ENCODE peak calls at places on chromosome 18, in ten cellular contexts. J is adrenal gland; U is left colon; C is stimulated activated CD8-positive, alpha-beta memory T cell treated with anti-CD3 and anti-CD28 coated beads, Interleukin-12 subunit alpha, Interleukin-12 subunit beta, amount 100 ng/mL, for 4 hours; D is HCT116; E is C1 segment of cervical spinal cord; W is non-pigmented ciliary epithelial cell; O is germinal center; R is activated T-helper 1 cell treated with anti-CD3 and anti-CD28 coated beads, Interleukin-2, amount 50 U/mL, for 16 hours; X is activated T-cell treated with anti-CD3 and anti-CD28 coated beads, Interleukin-2, amount 50 U/mL, for 72 hours. A is an unnamed sample.
A peak's percentile ranks its signal among the peaks of the same experiment; 100 is the strongest.

GRCh38 chr18:3717626-3718025 is 267.7 kb downstream of the TGIF1 start:
- DNase-seq in C (no peak), U (no peak), X (no peak), D (no peak), O (no peak), R (no peak), W (no peak), J (no peak), E (no peak), A (no peak)

GRCh38 chr18:57107141-57107832 is 39.6 kb upstream of the BOD1L2 start:
- DNase-seq in O (no peak), C (no peak), W (no peak), R (no peak), U (no peak), X (no peak), J (no peak), E (no peak), D (no peak), A (no peak)

GRCh38 chr18:77249583-77250500 is at the start of gene GALR1:
- DNase-seq in X (peak; percentile 8), D (no peak), C (no peak), J (no peak), R (no peak), E (no peak), O (no peak), W (no peak), U (no peak), A (no peak)

GRCh38 chr18:26503382-26503781 is 45.0 kb downstream of the KCTD1 start:
- DNase-seq in E (no peak), U (no peak), C (no peak), D (no peak), O (no peak), X (no peak), J (no peak), R (no peak), W (no peak), A (no peak)

GRCh38 chr18:57789759-57790158 is 13.4 kb downstream of the ATP8B1 start:
- DNase-seq in W (no peak), O (no peak), E (no peak), D (no peak), U (no peak), X (no peak), C (no peak), R (no peak), J (no peak), A (no peak)

GRCh38 chr18:49944681-49945080 is 131.3 kb upstream of the ACAA2 start:
- DNase-seq in C (no peak), J (peak; percentile 16), E (no peak), D (no peak), W (no peak), O (no peak), X (no peak), R (no peak), U (no peak), A (no peak)

GRCh38 chr18:74196220-74197119 is 48.1 kb downstream of the TIMM21 start:
- DNase-seq in U (no peak), E (peak; percentile 14), J (peak; percentile 26), R (peak; percentile 11), C (peak; percentile 14), X (peak; percentile 44), O (peak; percentile 84), W (no peak), D (peak; percentile 42), A (peak; percentile 49)

GRCh38 chr18:58315739-58316215 is 271.8 kb downstream of the NEDD4L start:
- DNase-seq in U (peak; percentile 70), J (peak; percentile 27), X (no peak), E (no peak), D (peak; percentile 65), O (no peak), W (no peak), C (no peak), R (no peak), A (peak; percentile 31)

GRCh38 chr18:40976050-40976449 is 979.0 kb upstream of the PIK3C3 start:
- DNase-seq in X (no peak), W (no peak), C (no peak), D (no peak), R (no peak), E (no peak), J (no peak), O (no peak), U (no peak), A (no peak)

GRCh38 chr18:52312321-52312720 is 27.7 kb upstream of the DCC start:
- DNase-seq in D (no peak), U (no peak), C (no peak), O (no peak), J (no peak), E (no peak), X (no peak), R (no peak), W (no peak), A (no peak)

GRCh38 chr18:45626330-45627203 is 11.3 kb downstream of the SLC14A2 start:
- DNase-seq in U (no peak), E (no peak), W (peak; percentile 19), C (no peak), D (no peak), R (no peak), J (no peak), X (no peak), O (no peak), A (no peak)

GRCh38 chr18:24726727-24727539 is 266.5 kb downstream of the HRH4 start:
- DNase-seq in U (peak; percentile 50), X (peak; percentile 40), C (no peak), W (peak; percentile 43), O (peak; percentile 29), R (peak; percentile 15), E (peak; percentile 32), D (peak; percentile 69), J (peak; percentile 61), A (peak; percentile 50)

GRCh38 chr18:22924589-22924988 is 8.5 kb upstream of the RBBP8 start:
- DNase-seq in W (no peak), E (no peak), J (no peak), X (no peak), R (no peak), U (no peak), O (no peak), C (no peak), D (no peak), A (no peak)

GRCh38 chr18:37654034-37654433 is 88.4 kb upstream of the CELF4 start:
- DNase-seq in D (no peak), W (no peak), X (no peak), C (no peak), R (no peak), O (no peak), U (no peak), J (no peak), E (no peak), A (no peak)

GRCh38 chr18:63342206-63342605 is 22.6 kb upstream of the BCL2 start:
- DNase-seq in R (no peak), D (no peak), C (no peak), O (peak; percentile 43), X (peak; percentile 19), J (peak; percentile 33), W (no peak), E (no peak), U (no peak), A (peak; percentile 38)

GRCh38 chr18:6837904-6838303 is 108.4 kb downstream of the ARHGAP28 start:
- DNase-seq in E (no peak), J (no peak), W (no peak), R (no peak), U (no peak), X (no peak), C (no peak), D (no peak), O (no peak), A (no peak)